ENCODE peak calls at places on chromosome 10, in four cellular contexts. N is upper lobe of right lung, L is MM.1S, S is uterus. I is an unnamed sample.

GRCh38 chr10:20091698-20092097 is 275.5 kb downstream of the PLXDC2 start:
- DNase-seq in N (no peak), L (no peak), S (no peak), I (no peak)

GRCh38 chr10:24989867-24990266 is 26.1 kb downstream of the ENKUR start:
- DNase-seq in N (no peak), L (no peak), S (no peak), I (no peak)

GRCh38 chr10:26780793-26781601 is 79.8 kb downstream of the ABI1 start:
- DNase-seq in N (no peak), L (no peak), S (no peak), I (no peak)

GRCh38 chr10:79605308-79605707 is 5.4 kb upstream of the SFTPA1 start:
- DNase-seq in N (no peak), L (no peak), S (no peak), I (no peak)

GRCh38 chr10:122050316-122050715 is 61.4 kb downstream of the TACC2 start:
- DNase-seq in N (peak; percentile 34), L (no peak), S (no peak), I (peak; percentile 85)

GRCh38 chr10:33893502-33893901 is 559.0 kb upstream of the NRP1 start:
- DNase-seq in N (no peak), L (no peak), S (no peak), I (no peak)

GRCh38 chr10:131556061-131556896 is 244.8 kb upstream of the TCERG1L start:
- DNase-seq in N (no peak), L (no peak), S (no peak), I (no peak)

GRCh38 chr10:9596368-9596920 is 1421.2 kb upstream of the CELF2 start:
- DNase-seq in N (no peak), L (no peak), S (no peak), I (no peak)

GRCh38 chr10:17848646-17849045 is 39.5 kb downstream of the MRC1 start:
- DNase-seq in N (no peak), L (no peak), S (no peak), I (no peak)

GRCh38 chr10:3095373-3096139 is 28.2 kb downstream of the PFKP start:
- DNase-seq in N (no peak), L (no peak), S (peak; percentile 38), I (no peak)

GRCh38 chr10:17056781-17057191 is 72.8 kb downstream of the CUBN start:
- DNase-seq in N (no peak), L (no peak), S (no peak), I (no peak)

GRCh38 chr10:24862586-24862985 is 89.8 kb downstream of the PRTFDC1 start:
- DNase-seq in N (no peak), L (no peak), S (no peak), I (no peak)

GRCh38 chr10:99555371-99556224 is 22.9 kb downstream of the NKX2-3 start:
- DNase-seq in N (no peak), L (peak; percentile 66), S (no peak), I (no peak)

GRCh38 chr10:71229726-71230655 is 17.6 kb downstream of the UNC5B start:
- DNase-seq in N (no peak), L (no peak), S (no peak), I (peak; percentile 19)

GRCh38 chr10:90787906-90788491 is 69.8 kb downstream of the HTR7 start:
- DNase-seq in N (no peak), L (peak; percentile 12), S (no peak), I (no peak)

GRCh38 chr10:47182934-47183725 is 116.9 kb upstream of the GDF10 start:
- DNase-seq in N (peak; percentile 28), L (no peak), S (no peak), I (no peak)

GRCh38 chr10:114770009-114770408 is 51.6 kb upstream of the FHIP2A start:
- DNase-seq in N (no peak), L (no peak), S (no peak), I (no peak)

GRCh38 chr10:99858849-99859248 is 76.4 kb downstream of the ABCC2 start:
- DNase-seq in N (no peak), L (no peak), S (no peak), I (no peak)

GRCh38 chr10:23413629-23414089 is 25.2 kb upstream of the OTUD1 start:
- DNase-seq in N (no peak), L (peak; percentile 37), S (no peak), I (no peak)

GRCh38 chr10:96319754-96320514 is 15.7 kb downstream of the DNTT start:
- DNase-seq in N (no peak), L (no peak), S (no peak), I (no peak)

GRCh38 chr10:96322275-96322674 is 18.0 kb downstream of the DNTT start:
- DNase-seq in N (no peak), L (no peak), S (no peak), I (no peak)

GRCh38 chr10:96313348-96313747 is 9.1 kb downstream of the DNTT start:
- DNase-seq in N (no peak), L (no peak), S (no peak), I (no peak)

GRCh38 chr10:96321822-96322221 is 17.6 kb downstream of the DNTT start:
- DNase-seq in N (no peak), L (no peak), S (no peak), I (no peak)

DNA sequence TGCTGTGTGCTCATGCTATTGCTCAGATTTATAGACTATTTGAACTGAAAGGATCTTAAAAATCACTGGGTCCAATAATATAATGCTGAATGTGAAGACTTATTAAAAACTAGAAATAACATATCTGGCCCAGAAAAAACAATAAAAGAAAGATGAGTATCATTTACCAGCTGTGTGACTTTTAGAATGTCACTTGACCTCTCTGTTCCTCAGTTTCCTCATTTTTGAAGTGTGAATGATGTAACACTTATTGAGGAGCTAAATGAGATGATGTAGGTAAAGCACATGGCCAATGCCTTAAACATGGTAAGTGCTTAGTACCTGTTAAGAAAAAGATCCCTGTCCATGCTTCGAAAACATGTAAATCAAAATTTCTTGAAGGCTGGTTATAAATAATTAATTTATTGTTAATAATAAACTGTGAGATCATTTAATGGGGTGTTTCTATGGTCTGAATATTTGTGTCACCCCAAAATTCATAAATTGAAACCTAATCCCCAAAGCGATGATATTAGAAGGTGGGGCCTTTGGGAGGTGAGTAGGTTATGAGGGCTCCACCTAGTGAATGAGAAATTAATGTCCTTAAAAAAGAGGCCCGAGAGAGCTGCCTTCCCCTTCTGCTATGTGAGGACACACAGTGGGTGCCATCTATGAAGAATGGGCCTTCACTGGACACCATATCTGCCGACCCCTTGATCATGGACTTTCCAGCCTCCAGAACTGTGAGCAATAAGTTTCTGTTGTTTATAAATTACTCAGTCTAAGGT is 13.0 kb downstream of the DNTT start:
- DNase-seq in N (no peak), L (no peak), S (no peak), I (no peak)
- TF ChIP-seq CTCF in N (no peak), L (no peak), S (no peak), I (no peak)

GRCh38 chr10:125216897-125217296 is 56.5 kb upstream of the CTBP2 start:
- DNase-seq in N (no peak), L (no peak), S (no peak), I (no peak)
- H3K4me3 ChIP-seq in N (no peak overlapping the region), L (no peak overlapping the region), S (no peak overlapping the region), I (no peak overlapping the region)

GRCh38 chr10:839550-840205 is 91.8 kb downstream of the LARP4B start:
- DNase-seq in N (no peak), L (no peak), S (no peak), I (no peak)
- H3K4me1 ChIP-seq in N (no peaks in the 10 kb centered on the region), L (no peaks in the 10 kb centered on the region), S (no peaks in the 10 kb centered on the region), I (no peaks in the 10 kb centered on the region)

DNA sequence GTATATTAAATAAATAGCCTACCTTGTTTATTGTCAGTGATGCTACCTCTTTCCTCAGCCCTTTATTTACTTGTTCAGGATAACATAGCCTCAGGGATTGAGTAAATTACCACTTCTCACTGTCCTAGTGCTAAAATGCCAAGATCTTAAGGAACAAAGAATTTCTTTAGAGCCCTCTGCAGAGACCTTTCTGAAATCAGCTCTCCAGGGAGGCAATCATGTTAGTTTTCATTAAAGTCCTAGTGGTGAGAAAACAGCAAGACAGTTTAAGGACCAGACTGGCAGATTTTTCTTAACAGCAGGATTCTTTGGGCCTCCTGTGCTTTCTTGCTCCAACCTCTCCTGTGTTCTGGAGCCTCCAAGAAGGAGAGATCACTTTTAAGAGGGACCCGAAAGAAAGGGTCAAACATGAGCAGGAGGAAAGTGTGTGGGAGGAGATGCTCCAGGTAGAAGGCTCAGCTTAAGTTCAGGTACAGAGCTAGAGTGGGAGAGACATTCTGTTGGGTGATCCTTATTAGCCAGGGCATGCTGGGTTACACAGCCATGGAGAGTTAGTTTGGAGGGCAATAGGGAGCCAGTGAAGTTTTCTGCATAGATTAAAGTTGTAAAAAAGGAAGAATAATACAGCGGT is 1.2 kb upstream of the PLCE1 start:
- DNase-seq in N (no peak), L (no peak), S (no peak), I (no peak)
- TF ChIP-seq CTCF in N (no peak), L (no peak), S (no peak), I (no peak)

I was measured in Peyer's patch.